ENCODE peak calls at places on chromosomes 7 and 10, in six cellular contexts. Q is right lobe of liver, S is spleen, I is cardiac muscle cell, O is fibroblast of lung, D is IMR-90. M is an unnamed sample.

GRCh38 chr7:106163257-106163656 is 51.1 kb upstream of the SYPL1 start:
- DNase-seq in Q (no peak), I (no peak), D (no peak), S (no peak), O (no peak), M (no peak)

GRCh38 chr7:128931965-128932861 is 5.5 kb upstream of the IRF5 start:
- DNase-seq in D (no peak), Q (no peak), S (no peak), I (no peak), O (no peak), M (no peak)

GRCh38 chr10:70619271-70620019 is 16.9 kb upstream of the PRF1 start:
- DNase-seq in D (peak; percentile 29), O (peak; percentile 50), S (no peak), Q (no peak), I (peak; percentile 55), M (no peak)

GRCh38 chr7:150481207-150481920 is 30.9 kb downstream of the GIMAP8 start:
- DNase-seq in O (no peak), S (peak; percentile 79), D (no peak), Q (no peak), I (no peak), M (peak; percentile 78)

GRCh38 chr10:110821508-110821907 is 50.2 kb upstream of the PDCD4 start:
- DNase-seq in S (no peak), O (no peak), Q (no peak), I (peak; percentile 24), D (no peak), M (no peak)

GRCh38 chr7:30863694-30864011 is 48.0 kb upstream of the AQP1 start:
- DNase-seq in O (peak; percentile 58), I (peak; percentile 55), Q (no peak), S (no peak), D (peak; percentile 52), M (no peak)

GRCh38 chr7:77537136-77537594 is at the start of gene PTPN12:
- DNase-seq in D (no peak), I (no peak), O (no peak), Q (no peak), S (no peak), M (no peak)

GRCh38 chr7:127997226-127997922 is 33.9 kb downstream of the LRRC4 start:
- DNase-seq in I (peak; percentile 9), Q (no peak), O (no peak), D (peak; percentile 18), S (no peak), M (no peak)

GRCh38 chr10:3747248-3747960 is 37.6 kb downstream of the KLF6 start:
- DNase-seq in D (no peak), O (no peak), S (no peak), Q (no peak), I (peak; percentile 27), M (no peak)

GRCh38 chr7:128790297-128791037 is 1.3 kb upstream of the CCDC136 start:
- DNase-seq in S (no peak), Q (no peak), D (no peak), I (no peak), O (no peak), M (no peak)

GRCh38 chr10:14583252-14583651 is 191.4 kb downstream of the FAM107B start:
- DNase-seq in S (peak; percentile 88), I (no peak), O (no peak), Q (no peak), D (no peak), M (peak; percentile 88)

GRCh38 chr7:85000973-85001372 is 185.9 kb downstream of the SEMA3D start:
- DNase-seq in Q (no peak), S (no peak), I (no peak), D (no peak), O (no peak), M (no peak)

GRCh38 chr10:125159932-125160855 is at the start of gene CTBP2:
- DNase-seq in S (peak; percentile 87), I (peak; percentile 66), Q (peak; percentile 61), D (no peak), O (peak; percentile 67), M (no peak)

GRCh38 chr10:62250594-62251198 is 17.9 kb downstream of the RTKN2 start:
- DNase-seq in Q (no peak), S (no peak), I (no peak), D (peak; percentile 82), O (no peak), M (no peak)

GRCh38 chr7:13198741-13199140 is 511.3 kb downstream of the ARL4A start:
- DNase-seq in S (no peak), Q (no peak), I (peak; percentile 11), O (no peak), D (peak; percentile 31), M (no peak)

GRCh38 chr10:131708225-131708624 is 192.6 kb upstream of the PPP2R2D start:
- DNase-seq in Q (no peak), D (no peak), I (no peak), O (no peak), S (peak; percentile 59), M (no peak)

GRCh38 chr7:136009488-136010079 is 32.4 kb upstream of the MTPN start:
- DNase-seq in D (peak; percentile 58), O (peak; percentile 68), I (peak; percentile 68), S (no peak), Q (no peak), M (peak; percentile 40)

GRCh38 chr7:66238712-66239466 is 33.8 kb downstream of the TPST1 start:
- DNase-seq in D (no peak), O (no peak), Q (no peak), I (no peak), S (no peak), M (no peak)

DNA sequence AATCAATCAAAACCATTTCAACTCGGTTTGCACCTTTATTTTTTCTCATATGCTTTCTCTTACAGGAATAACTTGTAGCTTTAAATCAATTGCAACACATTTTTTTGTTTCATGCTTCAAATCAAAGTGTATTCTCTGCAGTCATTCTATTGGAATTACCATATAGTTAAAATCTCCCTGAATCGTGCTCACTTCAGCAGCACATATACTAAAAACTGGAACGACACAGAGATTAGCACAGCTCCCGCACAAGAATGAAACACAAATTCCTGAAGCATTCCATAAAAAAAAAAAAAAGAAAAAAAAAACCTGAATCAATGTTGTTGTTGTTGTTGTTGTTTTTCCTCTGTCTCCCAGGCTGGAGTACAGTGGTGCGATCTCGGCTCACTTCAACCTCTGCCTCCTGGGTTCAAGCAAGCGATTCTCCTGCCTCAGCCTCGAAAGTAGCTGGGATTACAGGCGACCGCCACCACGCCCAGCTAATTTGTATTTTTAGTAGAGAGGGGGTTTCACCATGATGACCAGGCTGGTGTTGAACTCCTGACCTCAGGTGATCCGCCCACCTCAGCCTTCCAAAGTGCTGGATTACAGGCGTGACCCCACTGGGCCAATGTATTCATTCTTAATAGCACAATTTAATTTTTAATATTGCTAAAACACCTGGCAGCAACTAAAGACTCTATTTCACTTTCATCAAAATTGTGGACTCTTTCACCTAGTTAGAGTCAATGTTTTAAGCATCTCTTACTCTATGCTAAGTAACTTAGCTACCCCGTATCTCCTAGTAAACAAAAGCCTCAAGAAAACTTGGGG is 26.3 kb downstream of the ANKRD61 start:
- DNase-seq in S (peak; percentile 51), D (no peak), O (no peak), Q (no peak), I (peak; percentile 8), M (no peak)
- H3K27ac ChIP-seq in S (no peak overlapping the region), D (peak overlapping the region; percentile 26), O (no peak overlapping the region), Q (no peak overlapping the region), I (peak overlapping the region; percentile 51), M (peak overlapping the region; percentile 87)

GRCh38 chr10:108521827-108522503 is 1357.5 kb upstream of the SORCS1 start:
- DNase-seq in S (no peak), O (no peak), I (no peak), D (no peak), Q (no peak), M (no peak)
- H3K4me3 ChIP-seq in S (no peak overlapping the region), O (no peak overlapping the region), I (no peak overlapping the region), D (no peak overlapping the region), Q (no peak overlapping the region), M (no peak overlapping the region)

DNA sequence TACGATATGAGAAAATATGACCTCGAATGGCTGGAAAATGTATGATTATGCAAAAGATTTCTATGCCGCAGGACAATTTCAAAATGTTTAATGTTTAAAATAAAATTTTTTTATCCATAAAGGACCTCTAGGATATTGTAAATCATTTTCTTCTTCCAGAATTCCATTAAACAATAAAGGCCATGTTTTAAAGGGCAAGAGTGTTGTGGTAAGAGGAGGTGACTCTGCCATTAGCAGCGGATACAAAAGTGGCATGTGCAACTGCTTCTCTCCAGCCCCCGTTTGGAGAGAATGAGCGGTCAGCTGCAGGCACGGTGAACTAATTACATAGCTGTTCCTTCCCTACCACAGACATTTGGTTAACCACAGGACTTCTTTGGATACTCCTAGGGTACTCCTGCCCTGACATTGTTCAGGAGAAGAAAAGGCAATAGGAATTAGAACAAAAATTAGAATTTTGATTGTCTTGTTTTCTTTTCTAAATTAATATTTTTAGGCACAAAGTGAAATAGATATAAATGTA is 63.8 kb downstream of the HBP1 start:
- DNase-seq in D (peak; percentile 62), I (peak; percentile 23), Q (no peak), S (no peak), O (peak; percentile 52), M (no peak)
- H3K4me1 ChIP-seq in D (peaks cover 3% of the 10 kb centered on the region), I (peaks cover 5% of the 10 kb centered on the region), Q (no peaks in the 10 kb centered on the region), S (no peaks in the 10 kb centered on the region), O (peaks cover 2% of the 10 kb centered on the region), M (no peaks in the 10 kb centered on the region)

GRCh38 chr7:75823198-75823910 is 9.7 kb upstream of the CCL24 start:
- DNase-seq in Q (no peak), O (no peak), D (no peak), I (no peak), S (no peak), M (no peak)
- H3K27ac ChIP-seq in Q (no peak overlapping the region), O (no peak overlapping the region), D (no peak overlapping the region), I (no peak overlapping the region), S (no peak overlapping the region), M (no peak overlapping the region)

M was measured in naive thymus-derived CD4-positive, alpha-beta T cell.